ENCODE peak calls at places on chromosome 12, in six cellular contexts. P is A549, X is endothelial cell of umbilical vein, Y is HepG2, S is K562, Q is GM12878. M is an unnamed sample.

GRCh38 chr12:78457951-78458350 is 406.6 kb upstream of the SYT1 start:
- DNase-seq in P (no peak), X (no peak), Y (no peak), S (no peak), Q (peak), M (peak)

GRCh38 chr12:47236109-47236714 is 156.5 kb upstream of the AMIGO2 start:
- DNase-seq in P (peak), X (no peak), Y (no peak), S (no peak), Q (no peak), M (no peak)

GRCh38 chr12:26269554-26270284 is 74.3 kb downstream of the SSPN start:
- DNase-seq in P (no peak), X (no peak), Y (no peak), S (no peak), Q (no peak), M (no peak)

GRCh38 chr12:123264642-123265041 is 7.0 kb downstream of the CDK2AP1 start:
- DNase-seq in P (peak), X (no peak), Y (peak), S (no peak), Q (no peak), M (peak)

GRCh38 chr12:66191547-66192126 is 2.6 kb downstream of the IRAK3 start:
- DNase-seq in P (no peak), X (no peak), Y (no peak), S (no peak), Q (no peak), M (no peak)

GRCh38 chr12:21992823-21993222 is 51.6 kb upstream of the ABCC9 start:
- DNase-seq in P (no peak), X (peak), Y (no peak), S (peak), Q (no peak), M (peak)

GRCh38 chr12:129193263-129193871 is 340.1 kb downstream of the GLT1D1 start:
- DNase-seq in P (peak), X (no peak), Y (no peak), S (peak), Q (no peak), M (peak)

GRCh38 chr12:1324099-1324498 is 270.3 kb downstream of the FBXL14 start:
- DNase-seq in P (no peak), X (no peak), Y (no peak), S (no peak), Q (no peak), M (no peak)

GRCh38 chr12:78060186-78060585 is 229.5 kb downstream of the NAV3 start:
- DNase-seq in P (no peak), X (no peak), Y (no peak), S (no peak), Q (no peak), M (no peak)

GRCh38 chr12:116236148-116236731 is 41.3 kb downstream of the MED13L start:
- DNase-seq in P (peak), X (peak), Y (peak), S (peak), Q (peak), M (peak)

GRCh38 chr12:3155710-3156386 is 78.7 kb downstream of the TSPAN9 start:
- DNase-seq in P (no peak), X (no peak), Y (no peak), S (no peak), Q (no peak), M (no peak)

GRCh38 chr12:3157581-3158328 is 80.6 kb downstream of the TSPAN9 start:
- DNase-seq in P (no peak), X (no peak), Y (no peak), S (no peak), Q (no peak), M (no peak)

GRCh38 chr12:3161861-3162260 is 84.7 kb downstream of the TSPAN9 start:
- DNase-seq in P (no peak), X (no peak), Y (peak), S (no peak), Q (no peak), M (no peak)

GRCh38 chr12:3160081-3160480 is 82.9 kb downstream of the TSPAN9 start:
- DNase-seq in P (no peak), X (no peak), Y (no peak), S (no peak), Q (no peak), M (no peak)

GRCh38 chr12:3158851-3159465 is 81.8 kb downstream of the TSPAN9 start:
- DNase-seq in P (no peak), X (peak), Y (no peak), S (no peak), Q (no peak), M (no peak)
- TF ChIP-seq MYC in P (no peak), X (no peak), Y (no peak), S (no peak), Q (no peak), M (no peak)

DNA sequence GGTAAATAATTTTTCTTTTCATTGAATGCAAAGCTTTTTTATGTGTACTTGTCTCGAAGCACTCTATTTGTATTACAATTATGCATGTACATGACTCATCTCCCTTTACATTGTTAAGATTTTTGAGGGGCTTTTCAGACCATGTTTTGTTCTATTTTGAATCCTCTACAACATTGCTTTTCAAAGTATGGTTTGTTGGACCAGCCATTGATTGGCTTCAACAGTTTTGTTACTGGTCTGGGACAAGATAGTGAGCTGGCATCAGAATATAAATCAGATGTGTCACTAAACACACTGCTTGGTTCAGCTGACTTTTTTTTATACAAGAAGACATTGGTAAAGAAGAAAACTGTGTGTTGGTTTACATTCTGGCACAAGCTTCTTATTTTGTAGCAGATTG is 122.3 kb downstream of the MON2 start:
- DNase-seq in P (peak), X (peak), Y (peak), S (no peak), Q (no peak), M (no peak)
- TF ChIP-seq MYC in P (no peak), X (no peak), Y (no peak), S (no peak), Q (no peak), M (no peak)

DNA sequence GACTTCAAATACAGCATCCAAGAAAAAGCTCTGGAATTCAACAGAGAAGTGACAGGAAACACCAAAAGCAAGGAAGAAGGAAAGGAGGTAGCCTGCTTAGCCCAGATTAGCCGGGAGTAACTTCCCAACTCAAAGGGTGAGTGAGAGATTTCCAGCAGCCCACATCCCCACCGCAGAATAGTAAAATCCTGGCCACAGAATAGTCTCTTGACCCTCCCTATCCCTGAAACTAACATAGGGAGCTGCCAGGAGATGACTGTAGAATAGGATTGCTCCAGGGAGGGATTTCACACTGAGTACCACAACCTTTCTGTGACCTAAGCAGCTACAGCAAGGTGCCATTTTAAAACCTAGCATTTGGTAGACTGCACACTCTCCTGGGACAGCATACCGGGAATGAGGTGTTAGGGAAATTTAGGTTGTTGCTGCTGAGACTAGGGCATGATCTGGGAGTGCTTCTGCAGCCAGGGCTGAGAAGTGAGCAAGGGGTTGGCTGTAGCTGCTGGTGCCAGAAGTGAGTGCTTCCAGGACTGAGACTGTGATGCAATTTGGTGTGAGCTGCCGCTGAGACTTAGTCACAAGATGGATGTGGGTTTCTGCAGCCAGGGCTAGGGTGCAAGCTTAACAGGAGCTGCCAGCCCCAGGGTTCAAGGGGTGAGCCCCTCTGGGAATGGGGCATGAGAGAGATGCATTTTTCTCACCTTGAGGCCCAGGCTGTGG is 66.0 kb downstream of the TMTC3 start:
- DNase-seq in P (no peak), X (no peak), Y (no peak), S (no peak), Q (no peak), M (peak)
- TF ChIP-seq MYC in P (no peak), X (no peak), Y (no peak), S (no peak), Q (no peak), M (no peak)

GRCh38 chr12:55679691-55680090 is 28.0 kb downstream of the ITGA7 start:
- DNase-seq in P (no peak), X (no peak), Y (no peak), S (no peak), Q (no peak), M (no peak)

GRCh38 chr12:55684761-55685370 is 22.8 kb downstream of the ITGA7 start:
- DNase-seq in P (no peak), X (no peak), Y (no peak), S (no peak), Q (no peak), M (no peak)

GRCh38 chr12:55683676-55684075 is 24.0 kb downstream of the ITGA7 start:
- DNase-seq in P (no peak), X (no peak), Y (no peak), S (no peak), Q (no peak), M (no peak)

GRCh38 chr12:55681142-55682077 is 26.3 kb downstream of the ITGA7 start:
- DNase-seq in P (peak), X (peak), Y (peak), S (peak), Q (no peak), M (peak)

DNA sequence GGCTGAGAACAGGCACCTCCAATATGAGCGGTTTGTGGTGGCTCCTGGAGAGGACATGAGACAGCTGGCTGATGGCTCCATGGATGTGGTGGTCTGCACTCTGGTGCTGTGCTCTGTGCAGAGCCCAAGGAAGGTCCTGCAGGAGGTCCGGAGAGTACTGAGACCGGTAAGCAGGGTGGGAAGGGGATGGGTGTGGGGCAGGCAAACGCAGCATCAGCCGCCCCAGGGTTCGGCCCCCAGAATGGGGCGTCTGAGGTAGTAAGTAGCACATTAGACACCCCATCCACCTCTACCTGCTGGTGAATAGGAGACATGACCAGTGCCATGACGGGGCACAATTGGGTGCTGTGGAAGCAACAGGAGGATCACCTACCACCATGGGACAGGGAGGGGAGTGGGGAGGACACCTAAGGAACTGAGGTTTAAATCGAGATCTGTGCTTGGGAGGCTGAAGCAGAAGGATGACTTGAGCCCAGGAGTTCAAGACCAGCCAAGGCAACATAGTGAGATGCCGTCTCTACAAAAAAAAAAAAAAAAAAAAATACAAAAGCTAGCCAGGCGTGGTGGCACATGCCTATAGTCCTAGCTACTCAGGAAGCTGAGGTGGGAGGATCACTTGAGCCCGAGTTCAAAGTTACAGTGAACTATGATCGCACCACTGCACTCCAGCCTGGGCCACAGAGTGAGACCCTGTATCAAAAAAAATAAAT is 25.5 kb downstream of the ITGA7 start:
- DNase-seq in P (peak), X (no peak), Y (peak), S (no peak), Q (no peak), M (no peak)
- TF ChIP-seq MYC in P (no peak), X (no peak), Y (no peak), S (no peak), Q (no peak), M (no peak)

DNA sequence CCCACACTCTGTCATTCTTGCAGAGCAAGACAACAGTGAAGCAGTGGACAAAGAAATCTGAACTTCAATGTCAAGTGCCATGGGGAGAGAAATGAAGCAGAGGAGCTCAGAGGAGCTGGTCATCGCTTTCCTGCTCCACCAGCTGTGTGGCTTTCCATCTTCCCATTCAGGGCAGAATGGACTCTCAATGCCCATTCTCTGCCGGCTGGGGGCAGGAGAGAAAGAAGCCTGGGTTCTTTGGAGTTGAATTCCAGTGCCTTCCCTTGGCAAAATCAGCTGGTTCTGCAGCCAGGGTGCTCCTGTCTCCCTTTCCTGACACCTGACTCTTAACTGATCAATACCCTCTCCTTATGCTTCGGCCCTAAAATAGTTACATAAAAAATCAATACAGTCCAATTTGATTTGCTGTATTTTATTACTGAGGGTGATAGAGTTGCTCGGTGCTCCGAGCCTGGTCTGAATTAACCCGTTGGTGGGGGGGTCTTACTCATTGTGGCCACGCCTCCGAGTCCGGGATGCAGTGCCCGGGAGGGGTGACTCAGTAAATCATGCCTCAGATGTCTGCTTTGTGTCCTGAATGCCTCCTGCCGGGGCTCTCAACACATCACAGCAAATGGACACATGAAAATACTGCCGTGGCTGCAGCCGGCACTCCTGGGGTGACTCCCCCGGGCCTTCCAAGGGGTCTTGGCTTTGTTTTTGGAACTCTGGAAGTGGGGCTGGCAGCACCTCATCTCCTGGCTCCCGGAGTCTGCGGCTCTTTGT is 128.7 kb downstream of the AACS start:
- DNase-seq in P (peak), X (no peak), Y (no peak), S (peak), Q (no peak), M (no peak)
- TF ChIP-seq MYC in P (no peak), X (no peak), Y (no peak), S (no peak), Q (no peak), M (no peak)

GRCh38 chr12:18148961-18149360 is 59.0 kb upstream of the RERGL start:
- DNase-seq in P (no peak), X (no peak), Y (no peak), S (no peak), Q (no peak), M (no peak)
- TF ChIP-seq MYC in P (no peak), X (no peak), Y (no peak), S (no peak), Q (no peak), M (no peak)

DNA sequence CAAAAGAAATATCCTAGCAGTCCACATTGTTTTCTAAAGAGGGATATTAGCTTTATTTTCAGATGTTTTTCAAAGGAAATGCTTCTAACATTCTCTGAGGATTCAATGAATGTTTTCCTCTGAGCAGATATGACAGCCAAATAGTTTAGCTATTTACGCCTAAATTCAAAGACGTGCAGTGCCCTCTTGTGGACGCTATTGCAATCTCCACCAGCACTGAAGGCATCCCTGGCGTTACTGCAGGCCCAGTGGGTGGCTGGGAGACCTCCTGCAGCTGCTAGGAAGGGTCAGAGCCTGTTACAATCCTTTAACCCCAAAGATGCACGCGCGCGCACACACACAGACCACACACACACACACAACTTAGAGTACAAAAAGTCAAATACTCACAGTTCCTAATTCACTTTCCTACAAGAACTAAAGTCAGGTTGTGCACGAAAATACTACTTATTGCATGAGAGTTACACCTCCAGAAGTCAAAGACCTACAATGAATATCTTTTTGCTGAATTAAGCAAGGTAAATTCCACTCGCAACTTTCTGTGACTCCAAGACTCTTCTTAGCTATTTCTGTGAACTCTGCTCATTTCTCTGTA is 589.3 kb upstream of the TMEM132C start:
- DNase-seq in P (peak), X (peak), Y (peak), S (peak), Q (no peak), M (peak)
- TF ChIP-seq MYC in P (no peak), X (no peak), Y (no peak), S (no peak), Q (no peak), M (no peak)

DNA sequence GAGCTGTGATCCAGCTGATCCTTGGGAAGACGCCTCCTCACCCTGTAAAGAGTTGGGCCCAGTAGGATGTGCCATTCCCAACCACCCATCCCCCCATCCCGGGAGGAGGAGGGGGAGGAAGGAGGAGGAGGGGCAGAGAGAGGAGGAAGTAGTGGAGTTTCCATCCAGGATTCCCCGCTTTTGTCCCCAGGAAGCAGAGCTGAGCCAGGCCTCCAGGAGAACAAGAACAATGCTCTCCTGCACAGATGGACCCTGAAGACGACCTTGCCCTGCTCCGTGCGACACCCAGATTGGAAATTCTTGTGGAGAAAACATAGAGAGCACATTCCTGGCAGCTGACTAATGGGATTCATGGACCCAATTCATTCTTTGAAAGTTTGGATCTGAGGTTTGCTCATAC is 132.3 kb upstream of the CRY1 start:
- DNase-seq in P (peak), X (no peak), Y (peak), S (no peak), Q (no peak), M (no peak)
- TF ChIP-seq MYC in P (no peak), X (no peak), Y (no peak), S (no peak), Q (no peak), M (no peak)

M was measured in NB4.